ENCODE peak calls at places on chromosomes 5 and 9, in six cellular contexts. One of them, this sample, is unnamed.
A peak's percentile ranks its signal among the peaks of the same experiment; 100 is the strongest.

GRCh38 chr5:13976867-13977479 is 32.5 kb upstream of the DNAH5 start:
- DNase-seq in PC-9: peak; percentile 67
- DNase-seq in endothelial cell of umbilical vein: peak; percentile 36
- DNase-seq in neural progenitor cell: peak; percentile 54
- DNase-seq in mesendoderm: peak; percentile 68
- DNase-seq in fibroblast of lung: peak; percentile 51
- DNase-seq in this sample: peak; percentile 72

GRCh38 chr9:128835246-128836210 is 5.9 kb upstream of the SPOUT1 start:
- DNase-seq in PC-9: no peak
- DNase-seq in endothelial cell of umbilical vein: no peak
- DNase-seq in neural progenitor cell: no peak
- DNase-seq in mesendoderm: no peak
- DNase-seq in fibroblast of lung: no peak
- DNase-seq in this sample: no peak

GRCh38 chr9:15373201-15373530 is 49.5 kb upstream of the SNAPC3 start:
- DNase-seq in PC-9: no peak
- DNase-seq in endothelial cell of umbilical vein: no peak
- DNase-seq in neural progenitor cell: no peak
- DNase-seq in mesendoderm: no peak
- DNase-seq in fibroblast of lung: peak; percentile 96
- DNase-seq in this sample: peak; percentile 31

GRCh38 chr5:162128117-162128516 is 60.5 kb downstream of the GABRG2 start:
- DNase-seq in PC-9: no peak
- DNase-seq in endothelial cell of umbilical vein: no peak
- DNase-seq in neural progenitor cell: peak; percentile 57
- DNase-seq in mesendoderm: peak; percentile 92
- DNase-seq in fibroblast of lung: no peak
- DNase-seq in this sample: no peak

GRCh38 chr5:76641514-76642120 is 18.4 kb upstream of the F2RL2 start:
- DNase-seq in PC-9: peak; percentile 26
- DNase-seq in endothelial cell of umbilical vein: peak; percentile 85
- DNase-seq in neural progenitor cell: peak; percentile 89
- DNase-seq in mesendoderm: peak; percentile 76
- DNase-seq in fibroblast of lung: peak; percentile 87
- DNase-seq in this sample: peak; percentile 74

GRCh38 chr5:172110921-172111873 is 76.8 kb downstream of the STK10 start:
- DNase-seq in PC-9: peak; percentile 42
- DNase-seq in endothelial cell of umbilical vein: peak; percentile 21
- DNase-seq in neural progenitor cell: peak; percentile 28
- DNase-seq in mesendoderm: no peak
- DNase-seq in fibroblast of lung: peak; percentile 56
- DNase-seq in this sample: peak; percentile 80

GRCh38 chr5:74640450-74641013 is at the start of gene ENC1:
- DNase-seq in PC-9: peak; percentile 90
- DNase-seq in endothelial cell of umbilical vein: peak; percentile 95
- DNase-seq in neural progenitor cell: peak; percentile 97
- DNase-seq in mesendoderm: peak; percentile 99
- DNase-seq in fibroblast of lung: peak; percentile 85
- DNase-seq in this sample: peak; percentile 95

GRCh38 chr9:76704601-76705204 is 59.5 kb upstream of the PCA3 start:
- DNase-seq in PC-9: peak; percentile 25
- DNase-seq in endothelial cell of umbilical vein: peak; percentile 91
- DNase-seq in neural progenitor cell: peak; percentile 87
- DNase-seq in mesendoderm: peak; percentile 87
- DNase-seq in fibroblast of lung: peak; percentile 96
- DNase-seq in this sample: peak; percentile 85

GRCh38 chr9:126415741-126416370 is 89.2 kb downstream of the MVB12B start:
- DNase-seq in PC-9: no peak
- DNase-seq in endothelial cell of umbilical vein: no peak
- DNase-seq in neural progenitor cell: no peak
- DNase-seq in mesendoderm: no peak
- DNase-seq in fibroblast of lung: no peak
- DNase-seq in this sample: no peak

GRCh38 chr5:181223041-181223728 is at the start of gene TRIM41:
- DNase-seq in PC-9: peak; percentile 99
- DNase-seq in endothelial cell of umbilical vein: peak; percentile 98
- DNase-seq in neural progenitor cell: peak; percentile 99
- DNase-seq in mesendoderm: peak; percentile 99
- DNase-seq in fibroblast of lung: peak; percentile 99
- DNase-seq in this sample: peak; percentile 99

GRCh38 chr9:89425024-89425805 is 72.7 kb downstream of the SEMA4D start:
- DNase-seq in PC-9: no peak
- DNase-seq in endothelial cell of umbilical vein: peak; percentile 48
- DNase-seq in neural progenitor cell: no peak
- DNase-seq in mesendoderm: no peak
- DNase-seq in fibroblast of lung: no peak
- DNase-seq in this sample: no peak

GRCh38 chr9:89428222-89428761 is 69.6 kb downstream of the SEMA4D start:
- DNase-seq in PC-9: no peak
- DNase-seq in endothelial cell of umbilical vein: no peak
- DNase-seq in neural progenitor cell: no peak
- DNase-seq in mesendoderm: no peak
- DNase-seq in fibroblast of lung: no peak
- DNase-seq in this sample: no peak

GRCh38 chr9:89426389-89426961 is 71.4 kb downstream of the SEMA4D start:
- DNase-seq in PC-9: no peak
- DNase-seq in endothelial cell of umbilical vein: no peak
- DNase-seq in neural progenitor cell: no peak
- DNase-seq in mesendoderm: no peak
- DNase-seq in fibroblast of lung: no peak
- DNase-seq in this sample: no peak

GRCh38 chr9:89427621-89428221 is 70.2 kb downstream of the SEMA4D start:
- DNase-seq in PC-9: no peak
- DNase-seq in endothelial cell of umbilical vein: no peak
- DNase-seq in neural progenitor cell: no peak
- DNase-seq in mesendoderm: no peak
- DNase-seq in fibroblast of lung: no peak
- DNase-seq in this sample: peak; percentile 47

GRCh38 chr9:89425921-89426388 is 72.0 kb downstream of the SEMA4D start:
- DNase-seq in PC-9: no peak
- DNase-seq in endothelial cell of umbilical vein: no peak
- DNase-seq in neural progenitor cell: no peak
- DNase-seq in mesendoderm: no peak
- DNase-seq in fibroblast of lung: no peak
- DNase-seq in this sample: peak; percentile 14
- H3K4me2 ChIP-seq in PC-9: no peak overlapping the region
- H3K4me2 ChIP-seq in endothelial cell of umbilical vein: no peak overlapping the region
- H3K4me2 ChIP-seq in neural progenitor cell: no peak overlapping the region
- H3K4me2 ChIP-seq in mesendoderm: no peak overlapping the region
- H3K4me2 ChIP-seq in fibroblast of lung: no peak overlapping the region
- H3K4me2 ChIP-seq in this sample: no peak overlapping the region

GRCh38 chr5:150153483-150153882 is 2.2 kb downstream of the PDGFRB start:
- DNase-seq in PC-9: no peak
- DNase-seq in endothelial cell of umbilical vein: no peak
- DNase-seq in neural progenitor cell: no peak
- DNase-seq in mesendoderm: no peak
- DNase-seq in fibroblast of lung: no peak
- DNase-seq in this sample: no peak

GRCh38 chr5:150152636-150153462 is 2.8 kb downstream of the PDGFRB start:
- DNase-seq in PC-9: no peak
- DNase-seq in endothelial cell of umbilical vein: no peak
- DNase-seq in neural progenitor cell: no peak
- DNase-seq in mesendoderm: no peak
- DNase-seq in fibroblast of lung: no peak
- DNase-seq in this sample: peak; percentile 58

GRCh38 chr5:150155258-150156032 is at the start of gene PDGFRB:
- DNase-seq in PC-9: no peak
- DNase-seq in endothelial cell of umbilical vein: peak; percentile 56
- DNase-seq in neural progenitor cell: peak; percentile 82
- DNase-seq in mesendoderm: peak; percentile 84
- DNase-seq in fibroblast of lung: peak; percentile 94
- DNase-seq in this sample: peak; percentile 88

GRCh38 chr5:150154618-150155134 is 969 bp downstream of the PDGFRB start:
- DNase-seq in PC-9: no peak
- DNase-seq in endothelial cell of umbilical vein: no peak
- DNase-seq in neural progenitor cell: no peak
- DNase-seq in mesendoderm: peak; percentile 79
- DNase-seq in fibroblast of lung: no peak
- DNase-seq in this sample: peak; percentile 50

DNA sequence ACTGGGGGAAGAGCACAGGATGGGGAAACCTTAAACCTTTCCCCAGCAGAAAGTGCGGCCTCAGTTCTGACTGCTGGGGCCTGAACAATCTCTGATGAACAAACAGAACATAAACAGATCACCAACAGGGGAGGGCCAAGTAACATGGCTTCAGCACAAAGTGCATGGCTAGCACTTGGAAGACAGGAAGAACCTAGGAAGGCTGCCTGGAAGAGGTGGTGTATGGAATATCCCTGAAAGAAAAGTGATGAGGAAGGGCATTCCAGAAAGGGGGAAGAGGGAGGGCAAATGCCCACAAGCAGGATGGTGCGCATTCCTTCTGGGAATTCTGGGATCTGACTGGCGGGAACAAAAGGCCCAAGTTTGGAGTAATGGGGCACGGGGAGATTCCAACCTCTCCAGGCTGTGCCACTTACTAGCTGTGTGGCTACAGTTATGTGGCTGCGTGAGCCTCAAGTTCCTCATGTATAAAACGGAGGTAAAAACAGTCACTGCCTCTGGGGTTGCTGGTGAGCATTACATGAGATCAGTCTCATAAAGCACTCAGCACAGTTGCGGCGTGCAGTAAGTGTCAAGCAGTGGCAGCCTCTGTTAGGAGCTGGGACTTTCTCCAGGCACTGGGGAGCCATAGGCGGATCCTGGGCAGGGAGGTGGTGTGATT is 1.6 kb downstream of the PDGFRB start:
- DNase-seq in PC-9: no peak
- DNase-seq in endothelial cell of umbilical vein: no peak
- DNase-seq in neural progenitor cell: peak; percentile 48
- DNase-seq in mesendoderm: peak; percentile 78
- DNase-seq in fibroblast of lung: peak; percentile 83
- DNase-seq in this sample: peak; percentile 91
- H3K36me3 ChIP-seq in PC-9: no peaks in the 10 kb centered on the region
- H3K36me3 ChIP-seq in endothelial cell of umbilical vein: no peaks in the 10 kb centered on the region
- H3K36me3 ChIP-seq in neural progenitor cell: no peaks in the 10 kb centered on the region
- H3K36me3 ChIP-seq in mesendoderm: no peaks in the 10 kb centered on the region
- H3K36me3 ChIP-seq in fibroblast of lung: peaks cover 9% of the 10 kb centered on the region
- H3K36me3 ChIP-seq in this sample: no peaks in the 10 kb centered on the region

GRCh38 chr5:16809816-16810502 is 126.1 kb downstream of the MYO10 start:
- DNase-seq in PC-9: peak; percentile 64
- DNase-seq in endothelial cell of umbilical vein: no peak
- DNase-seq in neural progenitor cell: peak; percentile 43
- DNase-seq in mesendoderm: no peak
- DNase-seq in fibroblast of lung: peak; percentile 61
- DNase-seq in this sample: peak; percentile 84
- H3K4me2 ChIP-seq in PC-9: no peak overlapping the region
- H3K4me2 ChIP-seq in endothelial cell of umbilical vein: no peak overlapping the region
- H3K4me2 ChIP-seq in neural progenitor cell: peak overlapping the region; percentile 25
- H3K4me2 ChIP-seq in mesendoderm: no peak overlapping the region
- H3K4me2 ChIP-seq in fibroblast of lung: peak overlapping the region; percentile 74
- H3K4me2 ChIP-seq in this sample: peak overlapping the region; percentile 50

DNA sequence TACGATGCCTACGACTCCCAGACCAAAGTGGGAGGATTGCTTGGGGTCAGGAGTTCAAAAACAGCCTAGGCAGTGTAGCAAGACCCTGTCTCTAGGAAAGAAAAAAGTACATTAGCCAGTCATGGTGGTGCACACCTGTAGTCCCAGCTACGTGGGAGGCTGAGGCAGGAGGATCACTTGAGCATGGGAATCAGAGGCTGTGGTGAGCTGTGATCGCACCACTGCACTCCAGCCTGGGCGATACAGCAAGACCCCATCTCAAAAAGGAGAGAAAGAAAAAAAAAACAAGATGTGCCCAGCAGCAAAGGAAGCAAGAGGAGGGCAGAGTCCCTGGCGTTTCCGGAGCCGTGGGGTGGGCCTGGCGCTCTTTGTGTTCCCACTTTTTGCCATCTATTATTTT is 79.4 kb upstream of the CACNA1B start:
- DNase-seq in PC-9: no peak
- DNase-seq in endothelial cell of umbilical vein: no peak
- DNase-seq in neural progenitor cell: no peak
- DNase-seq in mesendoderm: no peak
- DNase-seq in fibroblast of lung: no peak
- DNase-seq in this sample: no peak
- H3K36me3 ChIP-seq in PC-9: no peaks in the 10 kb centered on the region
- H3K36me3 ChIP-seq in endothelial cell of umbilical vein: peaks cover 62% of the 10 kb centered on the region
- H3K36me3 ChIP-seq in neural progenitor cell: no peaks in the 10 kb centered on the region
- H3K36me3 ChIP-seq in mesendoderm: peaks cover 7% of the 10 kb centered on the region
- H3K36me3 ChIP-seq in fibroblast of lung: peaks cover 24% of the 10 kb centered on the region
- H3K36me3 ChIP-seq in this sample: peaks cover 11% of the 10 kb centered on the region

DNA sequence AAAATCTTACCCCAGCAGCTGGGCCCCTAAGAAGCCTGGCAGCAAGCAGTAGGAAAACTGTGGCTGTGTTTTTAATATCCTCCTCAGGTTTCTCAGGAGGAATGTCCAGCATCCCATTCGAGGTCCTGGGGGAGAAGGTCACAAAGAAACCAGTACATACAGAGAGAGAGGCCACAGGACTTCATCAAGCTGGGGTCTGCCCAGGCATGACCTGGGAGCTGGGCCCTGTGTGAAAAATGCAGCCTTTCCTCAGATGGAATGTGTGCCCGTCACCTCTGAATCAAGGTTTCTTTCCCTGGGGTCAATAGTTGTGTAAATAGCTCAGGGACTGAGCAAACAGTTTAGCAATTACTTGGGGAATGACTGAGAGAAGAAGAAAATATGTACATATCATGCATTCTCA is 33.9 kb upstream of the RAD23B start:
- DNase-seq in PC-9: peak; percentile 70
- DNase-seq in endothelial cell of umbilical vein: no peak
- DNase-seq in neural progenitor cell: peak; percentile 7
- DNase-seq in mesendoderm: peak; percentile 86
- DNase-seq in fibroblast of lung: no peak
- DNase-seq in this sample: peak; percentile 37
- H3K4me2 ChIP-seq in PC-9: peak overlapping the region; percentile 76
- H3K4me2 ChIP-seq in endothelial cell of umbilical vein: no peak overlapping the region
- H3K4me2 ChIP-seq in neural progenitor cell: no peak overlapping the region
- H3K4me2 ChIP-seq in mesendoderm: no peak overlapping the region
- H3K4me2 ChIP-seq in fibroblast of lung: peak overlapping the region; percentile 20
- H3K4me2 ChIP-seq in this sample: no peak overlapping the region

GRCh38 chr9:123377211-123377971 is 21.4 kb downstream of the CRB2 start:
- DNase-seq in PC-9: no peak
- DNase-seq in endothelial cell of umbilical vein: no peak
- DNase-seq in neural progenitor cell: no peak
- DNase-seq in mesendoderm: no peak
- DNase-seq in fibroblast of lung: no peak
- DNase-seq in this sample: no peak

GRCh38 chr9:123376218-123377071 is 20.4 kb downstream of the CRB2 start:
- DNase-seq in PC-9: no peak
- DNase-seq in endothelial cell of umbilical vein: no peak
- DNase-seq in neural progenitor cell: no peak
- DNase-seq in mesendoderm: no peak
- DNase-seq in fibroblast of lung: no peak
- DNase-seq in this sample: no peak

GRCh38 chr9:123373941-123374340 is 17.9 kb downstream of the CRB2 start:
- DNase-seq in PC-9: peak; percentile 25
- DNase-seq in endothelial cell of umbilical vein: no peak
- DNase-seq in neural progenitor cell: peak; percentile 95
- DNase-seq in mesendoderm: peak; percentile 81
- DNase-seq in fibroblast of lung: no peak
- DNase-seq in this sample: no peak

GRCh38 chr9:123373447-123373923 is 17.5 kb downstream of the CRB2 start:
- DNase-seq in PC-9: no peak
- DNase-seq in endothelial cell of umbilical vein: no peak
- DNase-seq in neural progenitor cell: no peak
- DNase-seq in mesendoderm: no peak
- DNase-seq in fibroblast of lung: no peak
- DNase-seq in this sample: no peak

GRCh38 chr9:123375725-123376132 is 19.7 kb downstream of the CRB2 start:
- DNase-seq in PC-9: peak; percentile 54
- DNase-seq in endothelial cell of umbilical vein: no peak
- DNase-seq in neural progenitor cell: no peak
- DNase-seq in mesendoderm: peak; percentile 78
- DNase-seq in fibroblast of lung: peak; percentile 12
- DNase-seq in this sample: peak; percentile 24
- H3K36me3 ChIP-seq in PC-9: no peaks in the 10 kb centered on the region
- H3K36me3 ChIP-seq in endothelial cell of umbilical vein: no peaks in the 10 kb centered on the region
- H3K36me3 ChIP-seq in neural progenitor cell: no peaks in the 10 kb centered on the region
- H3K36me3 ChIP-seq in mesendoderm: no peaks in the 10 kb centered on the region
- H3K36me3 ChIP-seq in fibroblast of lung: no peaks in the 10 kb centered on the region
- H3K36me3 ChIP-seq in this sample: no peaks in the 10 kb centered on the region